ENCODE peak calls at places on chromosomes 6 and 20, in eight cellular contexts. One of them, this sample, is unnamed.

GRCh38 chr6:158649289-158650143 is at the start of gene SYTL3:
- DNase-seq in Right ventricle myocardium superior: peak; percentile 70
- DNase-seq in T-cell: peak; percentile 93
- DNase-seq in H9: no peak
- DNase-seq in mesenteric fat pad: peak; percentile 72
- DNase-seq in neural progenitor cell: no peak
- DNase-seq in activated CD4-positive, alpha-beta T cell treated with anti-CD3 and anti-CD28 coated beads for 36 hours: peak; percentile 93
- DNase-seq in NCI-H460: no peak
- DNase-seq in this sample: peak; percentile 93

GRCh38 chr20:63092660-63093215 is 86.0 kb upstream of the BHLHE23 start:
- DNase-seq in Right ventricle myocardium superior: peak; percentile 24
- DNase-seq in T-cell: no peak
- DNase-seq in H9: peak; percentile 21
- DNase-seq in mesenteric fat pad: peak; percentile 76
- DNase-seq in neural progenitor cell: no peak
- DNase-seq in activated CD4-positive, alpha-beta T cell treated with anti-CD3 and anti-CD28 coated beads for 36 hours: peak; percentile 0
- DNase-seq in NCI-H460: no peak
- DNase-seq in this sample: peak; percentile 3

GRCh38 chr20:44615169-44615791 is 32.9 kb downstream of the PKIG start:
- DNase-seq in Right ventricle myocardium superior: peak; percentile 57
- DNase-seq in T-cell: no peak
- DNase-seq in H9: no peak
- DNase-seq in mesenteric fat pad: no peak
- DNase-seq in neural progenitor cell: no peak
- DNase-seq in activated CD4-positive, alpha-beta T cell treated with anti-CD3 and anti-CD28 coated beads for 36 hours: peak; percentile 32
- DNase-seq in NCI-H460: no peak
- DNase-seq in this sample: peak; percentile 15

GRCh38 chr20:41770427-41770826 is 152.2 kb upstream of the CHD6 start:
- DNase-seq in Right ventricle myocardium superior: no peak
- DNase-seq in T-cell: no peak
- DNase-seq in H9: no peak
- DNase-seq in mesenteric fat pad: no peak
- DNase-seq in neural progenitor cell: no peak
- DNase-seq in activated CD4-positive, alpha-beta T cell treated with anti-CD3 and anti-CD28 coated beads for 36 hours: no peak
- DNase-seq in NCI-H460: no peak
- DNase-seq in this sample: no peak

GRCh38 chr20:59748555-59749292 is 144.4 kb downstream of the PHACTR3 start:
- DNase-seq in Right ventricle myocardium superior: no peak
- DNase-seq in T-cell: no peak
- DNase-seq in H9: no peak
- DNase-seq in mesenteric fat pad: no peak
- DNase-seq in neural progenitor cell: no peak
- DNase-seq in activated CD4-positive, alpha-beta T cell treated with anti-CD3 and anti-CD28 coated beads for 36 hours: no peak
- DNase-seq in NCI-H460: no peak
- DNase-seq in this sample: no peak

GRCh38 chr20:64119301-64119680 is 11.9 kb upstream of the NPBWR2 start:
- DNase-seq in Right ventricle myocardium superior: peak; percentile 13
- DNase-seq in T-cell: no peak
- DNase-seq in H9: no peak
- DNase-seq in mesenteric fat pad: peak; percentile 84
- DNase-seq in neural progenitor cell: no peak
- DNase-seq in activated CD4-positive, alpha-beta T cell treated with anti-CD3 and anti-CD28 coated beads for 36 hours: no peak
- DNase-seq in NCI-H460: no peak
- DNase-seq in this sample: no peak

GRCh38 chr20:24605937-24606455 is 136.6 kb downstream of the SYNDIG1 start:
- DNase-seq in Right ventricle myocardium superior: no peak
- DNase-seq in T-cell: no peak
- DNase-seq in H9: no peak
- DNase-seq in mesenteric fat pad: no peak
- DNase-seq in neural progenitor cell: no peak
- DNase-seq in activated CD4-positive, alpha-beta T cell treated with anti-CD3 and anti-CD28 coated beads for 36 hours: no peak
- DNase-seq in NCI-H460: no peak
- DNase-seq in this sample: no peak

GRCh38 chr6:73968358-73968757 is 272.4 kb downstream of the CD109 start:
- DNase-seq in Right ventricle myocardium superior: no peak
- DNase-seq in T-cell: no peak
- DNase-seq in H9: no peak
- DNase-seq in mesenteric fat pad: no peak
- DNase-seq in neural progenitor cell: no peak
- DNase-seq in activated CD4-positive, alpha-beta T cell treated with anti-CD3 and anti-CD28 coated beads for 36 hours: no peak
- DNase-seq in NCI-H460: no peak
- DNase-seq in this sample: no peak

GRCh38 chr20:36435799-36436541 is 105.3 kb upstream of the MYL9 start:
- DNase-seq in Right ventricle myocardium superior: peak; percentile 84
- DNase-seq in T-cell: peak; percentile 88
- DNase-seq in H9: peak; percentile 96
- DNase-seq in mesenteric fat pad: peak; percentile 92
- DNase-seq in neural progenitor cell: peak; percentile 75
- DNase-seq in activated CD4-positive, alpha-beta T cell treated with anti-CD3 and anti-CD28 coated beads for 36 hours: peak; percentile 95
- DNase-seq in NCI-H460: peak; percentile 86
- DNase-seq in this sample: peak; percentile 92

GRCh38 chr6:7426447-7427169 is 37.0 kb downstream of the RIOK1 start:
- DNase-seq in Right ventricle myocardium superior: no peak
- DNase-seq in T-cell: no peak
- DNase-seq in H9: no peak
- DNase-seq in mesenteric fat pad: no peak
- DNase-seq in neural progenitor cell: no peak
- DNase-seq in activated CD4-positive, alpha-beta T cell treated with anti-CD3 and anti-CD28 coated beads for 36 hours: no peak
- DNase-seq in NCI-H460: no peak
- DNase-seq in this sample: no peak

GRCh38 chr6:127022297-127022696 is 96.2 kb upstream of the RSPO3 start:
- DNase-seq in Right ventricle myocardium superior: peak; percentile 38
- DNase-seq in T-cell: no peak
- DNase-seq in H9: no peak
- DNase-seq in mesenteric fat pad: no peak
- DNase-seq in neural progenitor cell: no peak
- DNase-seq in activated CD4-positive, alpha-beta T cell treated with anti-CD3 and anti-CD28 coated beads for 36 hours: no peak
- DNase-seq in NCI-H460: no peak
- DNase-seq in this sample: no peak

GRCh38 chr6:158686311-158686710 is 36.5 kb downstream of the SYTL3 start:
- DNase-seq in Right ventricle myocardium superior: no peak
- DNase-seq in T-cell: no peak
- DNase-seq in H9: peak; percentile 45
- DNase-seq in mesenteric fat pad: no peak
- DNase-seq in neural progenitor cell: no peak
- DNase-seq in activated CD4-positive, alpha-beta T cell treated with anti-CD3 and anti-CD28 coated beads for 36 hours: no peak
- DNase-seq in NCI-H460: no peak
- DNase-seq in this sample: no peak

GRCh38 chr20:25296094-25297093 is 48.5 kb downstream of the PYGB start:
- DNase-seq in Right ventricle myocardium superior: no peak
- DNase-seq in T-cell: peak; percentile 30
- DNase-seq in H9: no peak
- DNase-seq in mesenteric fat pad: no peak
- DNase-seq in neural progenitor cell: peak; percentile 34
- DNase-seq in activated CD4-positive, alpha-beta T cell treated with anti-CD3 and anti-CD28 coated beads for 36 hours: peak; percentile 58
- DNase-seq in NCI-H460: no peak
- DNase-seq in this sample: peak; percentile 48

GRCh38 chr20:64140421-64140820 is 23.8 kb upstream of the MYT1 start:
- DNase-seq in Right ventricle myocardium superior: peak; percentile 9
- DNase-seq in T-cell: no peak
- DNase-seq in H9: no peak
- DNase-seq in mesenteric fat pad: peak; percentile 20
- DNase-seq in neural progenitor cell: no peak
- DNase-seq in activated CD4-positive, alpha-beta T cell treated with anti-CD3 and anti-CD28 coated beads for 36 hours: no peak
- DNase-seq in NCI-H460: no peak
- DNase-seq in this sample: no peak

GRCh38 chr6:150301871-150302800 is 66.7 kb upstream of the IYD start:
- DNase-seq in Right ventricle myocardium superior: no peak
- DNase-seq in T-cell: no peak
- DNase-seq in H9: no peak
- DNase-seq in mesenteric fat pad: no peak
- DNase-seq in neural progenitor cell: no peak
- DNase-seq in activated CD4-positive, alpha-beta T cell treated with anti-CD3 and anti-CD28 coated beads for 36 hours: peak; percentile 46
- DNase-seq in NCI-H460: no peak
- DNase-seq in this sample: peak; percentile 46

GRCh38 chr6:26045939-26046368 is 41.3 kb upstream of the HFE start:
- DNase-seq in Right ventricle myocardium superior: no peak
- DNase-seq in T-cell: no peak
- DNase-seq in H9: no peak
- DNase-seq in mesenteric fat pad: no peak
- DNase-seq in neural progenitor cell: no peak
- DNase-seq in activated CD4-positive, alpha-beta T cell treated with anti-CD3 and anti-CD28 coated beads for 36 hours: peak; percentile 16
- DNase-seq in NCI-H460: no peak
- DNase-seq in this sample: no peak

GRCh38 chr20:32763202-32763999 is 1.2 kb downstream of the DNMT3B start:
- DNase-seq in Right ventricle myocardium superior: no peak
- DNase-seq in T-cell: peak; percentile 12
- DNase-seq in H9: no peak
- DNase-seq in mesenteric fat pad: no peak
- DNase-seq in neural progenitor cell: peak; percentile 58
- DNase-seq in activated CD4-positive, alpha-beta T cell treated with anti-CD3 and anti-CD28 coated beads for 36 hours: peak; percentile 24
- DNase-seq in NCI-H460: no peak
- DNase-seq in this sample: no peak

GRCh38 chr20:50731930-50732690 is 730 bp downstream of the PARD6B start:
- DNase-seq in Right ventricle myocardium superior: no peak
- DNase-seq in T-cell: no peak
- DNase-seq in H9: peak; percentile 38
- DNase-seq in mesenteric fat pad: no peak
- DNase-seq in neural progenitor cell: peak; percentile 85
- DNase-seq in activated CD4-positive, alpha-beta T cell treated with anti-CD3 and anti-CD28 coated beads for 36 hours: no peak
- DNase-seq in NCI-H460: no peak
- DNase-seq in this sample: peak; percentile 21

GRCh38 chr6:87922191-87922946 is 125.3 kb upstream of the SPACA1 start:
- DNase-seq in Right ventricle myocardium superior: no peak
- DNase-seq in T-cell: no peak
- DNase-seq in H9: no peak
- DNase-seq in mesenteric fat pad: no peak
- DNase-seq in neural progenitor cell: no peak
- DNase-seq in activated CD4-positive, alpha-beta T cell treated with anti-CD3 and anti-CD28 coated beads for 36 hours: no peak
- DNase-seq in NCI-H460: no peak
- DNase-seq in this sample: no peak

GRCh38 chr6:71608646-71609045 is 277.7 kb upstream of the RIMS1 start:
- DNase-seq in Right ventricle myocardium superior: no peak
- DNase-seq in T-cell: no peak
- DNase-seq in H9: no peak
- DNase-seq in mesenteric fat pad: no peak
- DNase-seq in neural progenitor cell: no peak
- DNase-seq in activated CD4-positive, alpha-beta T cell treated with anti-CD3 and anti-CD28 coated beads for 36 hours: no peak
- DNase-seq in NCI-H460: no peak
- DNase-seq in this sample: no peak

GRCh38 chr6:16769131-16769985 is 8.1 kb upstream of the ATXN1 start:
- DNase-seq in Right ventricle myocardium superior: no peak
- DNase-seq in T-cell: peak; percentile 77
- DNase-seq in H9: no peak
- DNase-seq in mesenteric fat pad: no peak
- DNase-seq in neural progenitor cell: no peak
- DNase-seq in activated CD4-positive, alpha-beta T cell treated with anti-CD3 and anti-CD28 coated beads for 36 hours: peak; percentile 77
- DNase-seq in NCI-H460: peak; percentile 83
- DNase-seq in this sample: peak; percentile 77

GRCh38 chr20:3766832-3767433 is 620 bp downstream of the ADISSP start:
- DNase-seq in Right ventricle myocardium superior: no peak
- DNase-seq in T-cell: peak; percentile 24
- DNase-seq in H9: no peak
- DNase-seq in mesenteric fat pad: no peak
- DNase-seq in neural progenitor cell: peak; percentile 59
- DNase-seq in activated CD4-positive, alpha-beta T cell treated with anti-CD3 and anti-CD28 coated beads for 36 hours: peak; percentile 48
- DNase-seq in NCI-H460: no peak
- DNase-seq in this sample: peak; percentile 37

GRCh38 chr20:7742479-7742878 is 197.8 kb downstream of the HAO1 start:
- DNase-seq in Right ventricle myocardium superior: no peak
- DNase-seq in T-cell: no peak
- DNase-seq in H9: no peak
- DNase-seq in mesenteric fat pad: no peak
- DNase-seq in neural progenitor cell: no peak
- DNase-seq in activated CD4-positive, alpha-beta T cell treated with anti-CD3 and anti-CD28 coated beads for 36 hours: no peak
- DNase-seq in NCI-H460: no peak
- DNase-seq in this sample: no peak

GRCh38 chr20:32338665-32339064 is 19.5 kb upstream of the ASXL1 start:
- DNase-seq in Right ventricle myocardium superior: no peak
- DNase-seq in T-cell: no peak
- DNase-seq in H9: no peak
- DNase-seq in mesenteric fat pad: no peak
- DNase-seq in neural progenitor cell: no peak
- DNase-seq in activated CD4-positive, alpha-beta T cell treated with anti-CD3 and anti-CD28 coated beads for 36 hours: no peak
- DNase-seq in NCI-H460: no peak
- DNase-seq in this sample: no peak

GRCh38 chr6:157221049-157221816 is 102.1 kb downstream of the TMEM242 start:
- DNase-seq in Right ventricle myocardium superior: peak; percentile 90
- DNase-seq in T-cell: peak; percentile 84
- DNase-seq in H9: peak; percentile 80
- DNase-seq in mesenteric fat pad: peak; percentile 96
- DNase-seq in neural progenitor cell: no peak
- DNase-seq in activated CD4-positive, alpha-beta T cell treated with anti-CD3 and anti-CD28 coated beads for 36 hours: peak; percentile 93
- DNase-seq in NCI-H460: peak; percentile 58
- DNase-seq in this sample: peak; percentile 92

GRCh38 chr6:127844529-127844928 is 56.3 kb downstream of the THEMIS start:
- DNase-seq in Right ventricle myocardium superior: no peak
- DNase-seq in T-cell: no peak
- DNase-seq in H9: no peak
- DNase-seq in mesenteric fat pad: no peak
- DNase-seq in neural progenitor cell: no peak
- DNase-seq in activated CD4-positive, alpha-beta T cell treated with anti-CD3 and anti-CD28 coated beads for 36 hours: no peak
- DNase-seq in NCI-H460: no peak
- DNase-seq in this sample: no peak

GRCh38 chr20:47927385-47927851 is 142.1 kb upstream of the SULF2 start:
- DNase-seq in Right ventricle myocardium superior: no peak
- DNase-seq in T-cell: no peak
- DNase-seq in H9: no peak
- DNase-seq in mesenteric fat pad: no peak
- DNase-seq in neural progenitor cell: no peak
- DNase-seq in activated CD4-positive, alpha-beta T cell treated with anti-CD3 and anti-CD28 coated beads for 36 hours: no peak
- DNase-seq in NCI-H460: no peak
- DNase-seq in this sample: no peak

GRCh38 chr6:52515219-52515960 is 61.5 kb downstream of the TRAM2 start:
- DNase-seq in Right ventricle myocardium superior: no peak
- DNase-seq in T-cell: no peak
- DNase-seq in H9: no peak
- DNase-seq in mesenteric fat pad: no peak
- DNase-seq in neural progenitor cell: no peak
- DNase-seq in activated CD4-positive, alpha-beta T cell treated with anti-CD3 and anti-CD28 coated beads for 36 hours: no peak
- DNase-seq in NCI-H460: no peak
- DNase-seq in this sample: no peak

GRCh38 chr6:137692308-137692707 is 174.8 kb upstream of the TNFAIP3 start:
- DNase-seq in Right ventricle myocardium superior: no peak
- DNase-seq in T-cell: no peak
- DNase-seq in H9: no peak
- DNase-seq in mesenteric fat pad: no peak
- DNase-seq in neural progenitor cell: no peak
- DNase-seq in activated CD4-positive, alpha-beta T cell treated with anti-CD3 and anti-CD28 coated beads for 36 hours: no peak
- DNase-seq in NCI-H460: no peak
- DNase-seq in this sample: no peak

This sample was measured in activated CD4-positive, alpha-beta memory T cell treated with anti-CD3 and anti-CD28 coated beads for 36 hours.